ENCODE peak calls at places on chromosome 12, in six cellular contexts. One of them, this sample, is unnamed.

GRCh38 chr12:51921017-51921725 is 13.9 kb downstream of the ACVRL1 start:
- DNase-seq in activated CD4-positive, alpha-beta T cell treated with anti-CD3 and anti-CD28 coated beads for 1 hour: no peak
- DNase-seq in AG04450: no peak
- DNase-seq in NCI-H2171: peak; percentile 28
- DNase-seq in EL: no peak
- DNase-seq in Calu3: no peak
- DNase-seq in this sample: no peak

GRCh38 chr12:67766370-67766769 is 117.8 kb downstream of the DYRK2 start:
- DNase-seq in activated CD4-positive, alpha-beta T cell treated with anti-CD3 and anti-CD28 coated beads for 1 hour: no peak
- DNase-seq in AG04450: peak; percentile 45
- DNase-seq in NCI-H2171: no peak
- DNase-seq in EL: peak; percentile 90
- DNase-seq in Calu3: peak; percentile 26
- DNase-seq in this sample: no peak

GRCh38 chr12:49340971-49341776 is 4.2 kb upstream of the C1QL4 start:
- DNase-seq in activated CD4-positive, alpha-beta T cell treated with anti-CD3 and anti-CD28 coated beads for 1 hour: no peak
- DNase-seq in AG04450: no peak
- DNase-seq in NCI-H2171: no peak
- DNase-seq in EL: no peak
- DNase-seq in Calu3: no peak
- DNase-seq in this sample: no peak

GRCh38 chr12:6206327-6206726 is 6.1 kb downstream of the CD9 start:
- DNase-seq in activated CD4-positive, alpha-beta T cell treated with anti-CD3 and anti-CD28 coated beads for 1 hour: no peak
- DNase-seq in AG04450: no peak
- DNase-seq in NCI-H2171: no peak
- DNase-seq in EL: no peak
- DNase-seq in Calu3: no peak
- DNase-seq in this sample: no peak

GRCh38 chr12:32309811-32310755 is 89.3 kb upstream of the FGD4 start:
- DNase-seq in activated CD4-positive, alpha-beta T cell treated with anti-CD3 and anti-CD28 coated beads for 1 hour: no peak
- DNase-seq in AG04450: no peak
- DNase-seq in NCI-H2171: peak; percentile 97
- DNase-seq in EL: no peak
- DNase-seq in Calu3: no peak
- DNase-seq in this sample: no peak

GRCh38 chr12:102009796-102010195 is 52.0 kb downstream of the WASHC3 start:
- DNase-seq in activated CD4-positive, alpha-beta T cell treated with anti-CD3 and anti-CD28 coated beads for 1 hour: no peak
- DNase-seq in AG04450: no peak
- DNase-seq in NCI-H2171: no peak
- DNase-seq in EL: no peak
- DNase-seq in Calu3: no peak
- DNase-seq in this sample: no peak

GRCh38 chr12:129372348-129372747 is 519.1 kb downstream of the GLT1D1 start:
- DNase-seq in activated CD4-positive, alpha-beta T cell treated with anti-CD3 and anti-CD28 coated beads for 1 hour: no peak
- DNase-seq in AG04450: no peak
- DNase-seq in NCI-H2171: no peak
- DNase-seq in EL: no peak
- DNase-seq in Calu3: no peak
- DNase-seq in this sample: no peak

GRCh38 chr12:98572010-98572409 is 21.5 kb upstream of the SLC25A3 start:
- DNase-seq in activated CD4-positive, alpha-beta T cell treated with anti-CD3 and anti-CD28 coated beads for 1 hour: no peak
- DNase-seq in AG04450: no peak
- DNase-seq in NCI-H2171: no peak
- DNase-seq in EL: no peak
- DNase-seq in Calu3: no peak
- DNase-seq in this sample: no peak

GRCh38 chr12:101021911-101022388 is 188.1 kb downstream of the SLC5A8 start:
- DNase-seq in activated CD4-positive, alpha-beta T cell treated with anti-CD3 and anti-CD28 coated beads for 1 hour: no peak
- DNase-seq in AG04450: peak; percentile 61
- DNase-seq in NCI-H2171: no peak
- DNase-seq in EL: peak; percentile 86
- DNase-seq in Calu3: no peak
- DNase-seq in this sample: no peak